ENCODE peak calls at places on chromosomes 6 and 20, in five cellular contexts. One of them, this sample, is unnamed. For H3K36me3, the result is how much of the 10 kb centered on the place peaks cover.

GRCh38 chr6:113994934-113995342 is 24.0 kb upstream of the HDAC2 start:
- DNase-seq in SK-N-SH: peak
- DNase-seq in K562: peak
- DNase-seq in heart right ventricle: peak
- DNase-seq in lower lobe of right lung: no peak
- DNase-seq in this sample: no peak

GRCh38 chr6:28258877-28259777 is at the start of gene NKAPL:
- DNase-seq in SK-N-SH: no peak
- DNase-seq in K562: no peak
- DNase-seq in heart right ventricle: peak
- DNase-seq in lower lobe of right lung: peak
- DNase-seq in this sample: peak

GRCh38 chr20:21352703-21353102 is 44.6 kb downstream of the NKX2-4 start:
- DNase-seq in SK-N-SH: no peak
- DNase-seq in K562: no peak
- DNase-seq in heart right ventricle: no peak
- DNase-seq in lower lobe of right lung: no peak
- DNase-seq in this sample: no peak

GRCh38 chr20:61161649-61162210 is 90.3 kb upstream of the CDH4 start:
- DNase-seq in SK-N-SH: no peak
- DNase-seq in K562: no peak
- DNase-seq in heart right ventricle: no peak
- DNase-seq in lower lobe of right lung: no peak
- DNase-seq in this sample: no peak

GRCh38 chr20:37948956-37949355 is 46.0 kb downstream of the VSTM2L start:
- DNase-seq in SK-N-SH: no peak
- DNase-seq in K562: no peak
- DNase-seq in heart right ventricle: no peak
- DNase-seq in lower lobe of right lung: no peak
- DNase-seq in this sample: no peak

GRCh38 chr6:48141975-48142374 is 31.0 kb upstream of the PTCHD4 start:
- DNase-seq in SK-N-SH: no peak
- DNase-seq in K562: no peak
- DNase-seq in heart right ventricle: no peak
- DNase-seq in lower lobe of right lung: no peak
- DNase-seq in this sample: no peak

GRCh38 chr6:122563364-122564052 is 46.7 kb upstream of the PKIB start:
- DNase-seq in SK-N-SH: no peak
- DNase-seq in K562: no peak
- DNase-seq in heart right ventricle: no peak
- DNase-seq in lower lobe of right lung: no peak
- DNase-seq in this sample: no peak

GRCh38 chr6:97095466-97095865 is 170.9 kb downstream of the KLHL32 start:
- DNase-seq in SK-N-SH: no peak
- DNase-seq in K562: no peak
- DNase-seq in heart right ventricle: no peak
- DNase-seq in lower lobe of right lung: no peak
- DNase-seq in this sample: no peak

GRCh38 chr6:138605958-138606357 is 106.7 kb upstream of the NHSL1 start:
- DNase-seq in SK-N-SH: no peak
- DNase-seq in K562: no peak
- DNase-seq in heart right ventricle: no peak
- DNase-seq in lower lobe of right lung: no peak
- DNase-seq in this sample: no peak

GRCh38 chr20:6122873-6123649 is at the start of gene FERMT1:
- DNase-seq in SK-N-SH: peak
- DNase-seq in K562: no peak
- DNase-seq in heart right ventricle: peak
- DNase-seq in lower lobe of right lung: peak
- DNase-seq in this sample: no peak

GRCh38 chr20:11952621-11953020 is 34.9 kb downstream of the BTBD3 start:
- DNase-seq in SK-N-SH: no peak
- DNase-seq in K562: no peak
- DNase-seq in heart right ventricle: no peak
- DNase-seq in lower lobe of right lung: no peak
- DNase-seq in this sample: no peak

GRCh38 chr20:37336369-37337207 is 9.4 kb upstream of the SRC start:
- DNase-seq in SK-N-SH: peak
- DNase-seq in K562: peak
- DNase-seq in heart right ventricle: peak
- DNase-seq in lower lobe of right lung: peak
- DNase-seq in this sample: no peak

GRCh38 chr20:56983813-56984212 is 282.6 kb downstream of the BMP7 start:
- DNase-seq in SK-N-SH: no peak
- DNase-seq in K562: no peak
- DNase-seq in heart right ventricle: no peak
- DNase-seq in lower lobe of right lung: no peak
- DNase-seq in this sample: no peak

GRCh38 chr20:17431621-17432364 is 99.4 kb downstream of the BFSP1 start:
- DNase-seq in SK-N-SH: peak
- DNase-seq in K562: peak
- DNase-seq in heart right ventricle: peak
- DNase-seq in lower lobe of right lung: peak
- DNase-seq in this sample: no peak

GRCh38 chr20:13089950-13090469 is 81.2 kb downstream of the SPTLC3 start:
- DNase-seq in SK-N-SH: no peak
- DNase-seq in K562: no peak
- DNase-seq in heart right ventricle: no peak
- DNase-seq in lower lobe of right lung: no peak
- DNase-seq in this sample: no peak

GRCh38 chr20:38806855-38807655 is 1.6 kb downstream of the PPP1R16B start:
- DNase-seq in SK-N-SH: peak
- DNase-seq in K562: no peak
- DNase-seq in heart right ventricle: no peak
- DNase-seq in lower lobe of right lung: no peak
- DNase-seq in this sample: no peak

GRCh38 chr6:70706491-70707123 is 38.9 kb downstream of the SMAP1 start:
- DNase-seq in SK-N-SH: peak
- DNase-seq in K562: peak
- DNase-seq in heart right ventricle: no peak
- DNase-seq in lower lobe of right lung: no peak
- DNase-seq in this sample: no peak

GRCh38 chr20:30921286-30922071 is 336.0 kb upstream of the DEFB115 start:
- DNase-seq in SK-N-SH: no peak
- DNase-seq in K562: no peak
- DNase-seq in heart right ventricle: no peak
- DNase-seq in lower lobe of right lung: no peak
- DNase-seq in this sample: no peak

GRCh38 chr6:168962886-168963285 is 290.8 kb downstream of the THBS2 start:
- DNase-seq in SK-N-SH: no peak
- DNase-seq in K562: peak
- DNase-seq in heart right ventricle: peak
- DNase-seq in lower lobe of right lung: no peak
- DNase-seq in this sample: no peak

GRCh38 chr20:47720636-47721427 is 64.4 kb downstream of the SULF2 start:
- DNase-seq in SK-N-SH: no peak
- DNase-seq in K562: no peak
- DNase-seq in heart right ventricle: no peak
- DNase-seq in lower lobe of right lung: no peak
- DNase-seq in this sample: no peak

GRCh38 chr6:36834576-36835293 is 4.5 kb downstream of the CPNE5 start:
- DNase-seq in SK-N-SH: peak
- DNase-seq in K562: peak
- DNase-seq in heart right ventricle: no peak
- DNase-seq in lower lobe of right lung: no peak
- DNase-seq in this sample: no peak

GRCh38 chr20:47231382-47232042 is 125.0 kb downstream of the ZMYND8 start:
- DNase-seq in SK-N-SH: no peak
- DNase-seq in K562: no peak
- DNase-seq in heart right ventricle: no peak
- DNase-seq in lower lobe of right lung: no peak
- DNase-seq in this sample: no peak

GRCh38 chr6:169831450-169832246 is 80.2 kb downstream of the ERMARD start:
- DNase-seq in SK-N-SH: peak
- DNase-seq in K562: peak
- DNase-seq in heart right ventricle: peak
- DNase-seq in lower lobe of right lung: peak
- DNase-seq in this sample: no peak

GRCh38 chr20:36149469-36149868 is 5.1 kb upstream of the EPB41L1 start:
- DNase-seq in SK-N-SH: no peak
- DNase-seq in K562: no peak
- DNase-seq in heart right ventricle: peak
- DNase-seq in lower lobe of right lung: no peak
- DNase-seq in this sample: no peak

GRCh38 chr6:137033828-137034227 is 10.9 kb downstream of the IL20RA start:
- DNase-seq in SK-N-SH: no peak
- DNase-seq in K562: no peak
- DNase-seq in heart right ventricle: no peak
- DNase-seq in lower lobe of right lung: no peak
- DNase-seq in this sample: no peak

GRCh38 chr6:36820700-36821580 is 18.3 kb downstream of the CPNE5 start:
- DNase-seq in SK-N-SH: no peak
- DNase-seq in K562: peak
- DNase-seq in heart right ventricle: peak
- DNase-seq in lower lobe of right lung: no peak
- DNase-seq in this sample: no peak

GRCh38 chr6:113414511-113414910 is 442.6 kb upstream of the MARCKS start:
- DNase-seq in SK-N-SH: peak
- DNase-seq in K562: no peak
- DNase-seq in heart right ventricle: peak
- DNase-seq in lower lobe of right lung: no peak
- DNase-seq in this sample: peak

GRCh38 chr20:21503345-21503744 is 10.5 kb downstream of the NKX2-2 start:
- DNase-seq in SK-N-SH: no peak
- DNase-seq in K562: no peak
- DNase-seq in heart right ventricle: no peak
- DNase-seq in lower lobe of right lung: no peak
- DNase-seq in this sample: no peak

GRCh38 chr6:68238097-68238597 is 396.9 kb upstream of the ADGRB3 start:
- DNase-seq in SK-N-SH: no peak
- DNase-seq in K562: peak
- DNase-seq in heart right ventricle: no peak
- DNase-seq in lower lobe of right lung: no peak
- DNase-seq in this sample: no peak

GRCh38 chr6:168905451-168906090 is 348.1 kb downstream of the THBS2 start:
- DNase-seq in SK-N-SH: no peak
- DNase-seq in K562: no peak
- DNase-seq in heart right ventricle: no peak
- DNase-seq in lower lobe of right lung: no peak
- DNase-seq in this sample: no peak

GRCh38 chr6:137051790-137052472 is 7.2 kb upstream of the IL20RA start:
- DNase-seq in SK-N-SH: no peak
- DNase-seq in K562: no peak
- DNase-seq in heart right ventricle: no peak
- DNase-seq in lower lobe of right lung: no peak
- DNase-seq in this sample: no peak

GRCh38 chr6:168179133-168179532 is 100.1 kb upstream of the FRMD1 start:
- DNase-seq in SK-N-SH: no peak
- DNase-seq in K562: peak
- DNase-seq in heart right ventricle: no peak
- DNase-seq in lower lobe of right lung: no peak
- DNase-seq in this sample: peak

GRCh38 chr6:56803594-56803993 is 151.3 kb upstream of the BEND6 start:
- DNase-seq in SK-N-SH: no peak
- DNase-seq in K562: no peak
- DNase-seq in heart right ventricle: no peak
- DNase-seq in lower lobe of right lung: no peak
- DNase-seq in this sample: no peak

GRCh38 chr6:16498237-16498636 is 259.9 kb downstream of the GMPR start:
- DNase-seq in SK-N-SH: no peak
- DNase-seq in K562: no peak
- DNase-seq in heart right ventricle: no peak
- DNase-seq in lower lobe of right lung: no peak
- DNase-seq in this sample: no peak

GRCh38 chr6:141874930-141875602 is 257.7 kb upstream of the GJE1 start:
- DNase-seq in SK-N-SH: no peak
- DNase-seq in K562: no peak
- DNase-seq in heart right ventricle: no peak
- DNase-seq in lower lobe of right lung: no peak
- DNase-seq in this sample: no peak

GRCh38 chr6:156645106-156645505 is 132.1 kb upstream of the ARID1B start:
- DNase-seq in SK-N-SH: no peak
- DNase-seq in K562: no peak
- DNase-seq in heart right ventricle: no peak
- DNase-seq in lower lobe of right lung: no peak
- DNase-seq in this sample: no peak

GRCh38 chr6:158660331-158660730 is 10.5 kb downstream of the SYTL3 start:
- DNase-seq in SK-N-SH: peak
- DNase-seq in K562: peak
- DNase-seq in heart right ventricle: no peak
- DNase-seq in lower lobe of right lung: peak
- DNase-seq in this sample: no peak

DNA sequence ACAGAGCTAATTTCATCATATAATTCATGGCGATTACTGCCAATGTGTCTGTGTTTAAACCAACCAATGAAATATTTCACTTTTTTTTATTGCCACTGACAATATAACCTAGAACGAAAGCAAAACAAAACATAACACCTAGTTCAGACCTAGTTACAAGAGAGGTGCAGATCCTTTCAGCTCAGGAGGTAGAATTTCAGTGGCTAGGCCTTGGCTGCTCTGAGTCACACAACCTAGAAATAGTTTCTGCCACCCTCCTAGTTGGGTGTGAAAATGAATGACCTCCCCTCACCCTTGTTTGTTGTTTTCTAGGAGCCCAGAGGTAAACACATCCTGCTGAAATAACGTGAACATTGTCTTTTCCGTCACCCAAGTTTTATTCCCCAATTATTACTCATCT is 356.3 kb downstream of the HTR1B start:
- DNase-seq in SK-N-SH: no peak
- DNase-seq in K562: no peak
- DNase-seq in heart right ventricle: no peak
- DNase-seq in lower lobe of right lung: no peak
- DNase-seq in this sample: no peak
- TF ChIP-seq CTCF in SK-N-SH: no peak
- TF ChIP-seq CTCF in K562: no peak
- TF ChIP-seq CTCF in heart right ventricle: no peak
- TF ChIP-seq CTCF in lower lobe of right lung: no peak
- TF ChIP-seq CTCF in this sample: no peak

DNA sequence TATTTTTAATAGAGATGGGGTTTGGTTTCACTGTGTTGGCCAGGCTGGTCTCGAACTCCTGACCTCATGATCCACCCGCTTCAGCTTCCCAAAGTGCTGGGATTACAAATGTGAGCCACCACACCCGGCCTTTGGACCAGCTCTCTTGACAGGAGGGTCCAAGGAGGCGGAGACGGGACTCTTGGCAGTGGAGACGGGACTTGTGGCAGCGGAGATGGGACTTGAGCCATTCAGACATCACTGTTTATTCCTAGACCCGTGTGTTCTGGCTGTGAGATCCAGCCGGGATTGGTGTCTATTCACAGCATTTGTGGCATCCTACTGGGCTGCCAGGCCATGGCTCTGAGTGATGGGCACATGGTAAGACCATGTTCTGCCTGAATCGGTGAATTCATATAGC is 25.6 kb downstream of the PRPF6 start:
- DNase-seq in SK-N-SH: no peak
- DNase-seq in K562: no peak
- DNase-seq in heart right ventricle: no peak
- DNase-seq in lower lobe of right lung: no peak
- DNase-seq in this sample: no peak
- H3K36me3 ChIP-seq in SK-N-SH: half or more
- H3K36me3 ChIP-seq in K562: half or more
- H3K36me3 ChIP-seq in heart right ventricle: half or more
- H3K36me3 ChIP-seq in lower lobe of right lung: half or more
- H3K36me3 ChIP-seq in this sample: half or more

GRCh38 chr6:65110031-65110430 is 597.0 kb downstream of the EYS start:
- DNase-seq in SK-N-SH: no peak
- DNase-seq in K562: no peak
- DNase-seq in heart right ventricle: no peak
- DNase-seq in lower lobe of right lung: no peak
- DNase-seq in this sample: no peak
- TF ChIP-seq CTCF in SK-N-SH: no peak
- TF ChIP-seq CTCF in K562: no peak
- TF ChIP-seq CTCF in heart right ventricle: no peak
- TF ChIP-seq CTCF in lower lobe of right lung: no peak
- TF ChIP-seq CTCF in this sample: no peak

GRCh38 chr6:32975886-32976285 is 7.5 kb downstream of the BRD2 start:
- DNase-seq in SK-N-SH: no peak
- DNase-seq in K562: no peak
- DNase-seq in heart right ventricle: no peak
- DNase-seq in lower lobe of right lung: no peak
- DNase-seq in this sample: no peak
- H3K36me3 ChIP-seq in SK-N-SH: half or more
- H3K36me3 ChIP-seq in K562: half or more
- H3K36me3 ChIP-seq in heart right ventricle: half or more
- H3K36me3 ChIP-seq in lower lobe of right lung: half or more
- H3K36me3 ChIP-seq in this sample: half or more